ENCODE peak calls at places on chromosome 17, in seven cellular contexts. S is GM23248, J is neural progenitor cell, O is PC-3, Z is hepatocyte, N is HCT116, I is MM.1S. L is an unnamed sample.

GRCh38 chr17:37737971-37738370 is 6.9 kb downstream of the HNF1B start:
- DNase-seq in Z (no peak), I (no peak), O (peak), N (no peak), S (peak), J (no peak), L (no peak)

GRCh38 chr17:2433696-2434095 is 32.8 kb upstream of the MNT start:
- DNase-seq in S (peak), N (no peak), Z (no peak), J (no peak), I (no peak), O (peak), L (peak)

GRCh38 chr17:38402897-38403296 is 25.4 kb upstream of the ARHGAP23 start:
- DNase-seq in Z (no peak), N (no peak), S (no peak), O (no peak), I (no peak), J (no peak), L (peak)

GRCh38 chr17:66426397-66427033 is 124.1 kb downstream of the PRKCA start:
- DNase-seq in S (peak), J (no peak), O (peak), N (peak), Z (no peak), I (peak), L (peak)

GRCh38 chr17:1980665-1981250 is 44.4 kb downstream of the RTN4RL1 start:
- DNase-seq in O (no peak), Z (no peak), N (no peak), J (no peak), S (no peak), I (no peak), L (no peak)

GRCh38 chr17:81090361-81091133 is 55.6 kb downstream of the BAIAP2 start:
- DNase-seq in O (peak), S (peak), Z (peak), J (peak), N (no peak), I (no peak), L (peak)

GRCh38 chr17:43193251-43193650 is 18.4 kb upstream of the TMEM106A start:
- DNase-seq in N (no peak), J (no peak), S (no peak), I (no peak), O (no peak), Z (no peak), L (no peak)

GRCh38 chr17:48871035-48871550 is 21.5 kb upstream of the ATP5MC1 start:
- DNase-seq in S (no peak), Z (no peak), J (no peak), O (no peak), I (no peak), N (no peak), L (no peak)

GRCh38 chr17:2594657-2595085 is 1.2 kb downstream of the PAFAH1B1 start:
- DNase-seq in Z (no peak), O (no peak), I (no peak), S (peak), J (no peak), N (no peak), L (no peak)

GRCh38 chr17:59725691-59726090 is 18.2 kb downstream of the VMP1 start:
- DNase-seq in O (no peak), N (no peak), J (no peak), I (no peak), S (peak), Z (no peak), L (no peak)

GRCh38 chr17:82825540-82826124 is 14.2 kb downstream of the ZNF750 start:
- DNase-seq in N (no peak), S (no peak), I (no peak), Z (no peak), O (no peak), J (no peak), L (no peak)

GRCh38 chr17:63986842-63987615 is 11.1 kb upstream of the PRR29 start:
- DNase-seq in S (no peak), O (no peak), J (no peak), Z (no peak), I (no peak), N (no peak), L (no peak)

GRCh38 chr17:63987616-63988478 is 10.3 kb upstream of the PRR29 start:
- DNase-seq in I (no peak), Z (no peak), J (no peak), N (no peak), O (no peak), S (no peak), L (no peak)

GRCh38 chr17:63991611-63992010 is 6.5 kb upstream of the PRR29 start:
- DNase-seq in S (no peak), J (peak), I (no peak), O (no peak), N (no peak), Z (no peak), L (no peak)

GRCh38 chr17:63988741-63989621 is 9.2 kb upstream of the PRR29 start:
- DNase-seq in S (peak), N (no peak), I (no peak), O (no peak), J (peak), Z (peak), L (peak)

GRCh38 chr17:63989622-63990345 is 8.4 kb upstream of the PRR29 start:
- DNase-seq in O (no peak), N (no peak), S (no peak), J (peak), I (no peak), Z (peak), L (no peak)
- TF ChIP-seq EZH2 in O (no peak), N (no peak), S (no peak), J (no peak), I (no peak), Z (no peak), L (no peak)

GRCh38 chr17:16037636-16038035 is 38.0 kb downstream of the TTC19 start:
- DNase-seq in Z (no peak), J (no peak), N (no peak), S (peak), I (peak), O (no peak), L (no peak)
- TF ChIP-seq EZH2phosphoT487 in Z (no peak), J (no peak), N (no peak), S (no peak), I (no peak), O (no peak), L (no peak)

GRCh38 chr17:15263206-15263579 is 1.9 kb downstream of the PMP22 start:
- DNase-seq in S (peak), N (no peak), J (peak), I (no peak), Z (peak), O (peak), L (peak)
- TF ChIP-seq EZH2 in S (no peak), N (no peak), J (peak), I (no peak), Z (peak), O (no peak), L (peak)

GRCh38 chr17:75634754-75635609 is 1.7 kb downstream of the SMIM5 start:
- DNase-seq in Z (no peak), O (no peak), S (no peak), I (no peak), N (no peak), J (no peak), L (no peak)
- TF ChIP-seq EZH2phosphoT487 in Z (no peak), O (no peak), S (no peak), I (no peak), N (no peak), J (no peak), L (no peak)